ENCODE peak calls at places on chromosomes 13 and 19, in four cellular contexts. R is K562, I is BE2C, J is tibial nerve. N is an unnamed sample.
A peak's percentile ranks its signal among the peaks of the same experiment; 100 is the strongest.

GRCh38 chr19:47284324-47284899 is 9.7 kb downstream of the INAFM1 start:
- DNase-seq in J (no peak), R (peak; percentile 42), I (peak; percentile 67), N (peak; percentile 80)

GRCh38 chr19:18090545-18091216 is 3.9 kb upstream of the IL12RB1 start:
- DNase-seq in R (no peak), I (no peak), J (no peak), N (peak; percentile 30)

GRCh38 chr19:5050016-5050656 is 81.2 kb downstream of the KDM4B start:
- DNase-seq in J (no peak), R (no peak), I (no peak), N (no peak)

GRCh38 chr19:1241417-1242095 is at the start of gene ATP5F1D:
- DNase-seq in I (peak; percentile 96), J (peak; percentile 84), R (peak; percentile 74), N (peak; percentile 94)

GRCh38 chr13:64305246-64305645 is 2889.6 kb upstream of the PCDH20 start:
- DNase-seq in J (no peak), I (no peak), R (no peak), N (peak; percentile 76)

GRCh38 chr13:26819067-26819466 is 58.5 kb upstream of the GPR12 start:
- DNase-seq in I (no peak), J (no peak), R (no peak), N (no peak)

GRCh38 chr19:10289836-10290438 is at the start of gene ICAM5:
- DNase-seq in I (no peak), J (no peak), R (peak; percentile 59), N (no peak)

GRCh38 chr13:45626731-45627374 is 11.3 kb upstream of the ERICH6B start:
- DNase-seq in J (no peak), R (no peak), I (no peak), N (no peak)

GRCh38 chr13:99895428-99895998 is 76.1 kb downstream of the ZIC5 start:
- DNase-seq in I (no peak), J (no peak), R (no peak), N (no peak)

GRCh38 chr19:14492756-14493337 is 3.1 kb downstream of the GIPC1 start:
- DNase-seq in J (no peak), I (no peak), R (no peak), N (no peak)

GRCh38 chr19:6242677-6243076 is 37.1 kb downstream of the MLLT1 start:
- DNase-seq in R (no peak), I (no peak), J (no peak), N (no peak)

DNA sequence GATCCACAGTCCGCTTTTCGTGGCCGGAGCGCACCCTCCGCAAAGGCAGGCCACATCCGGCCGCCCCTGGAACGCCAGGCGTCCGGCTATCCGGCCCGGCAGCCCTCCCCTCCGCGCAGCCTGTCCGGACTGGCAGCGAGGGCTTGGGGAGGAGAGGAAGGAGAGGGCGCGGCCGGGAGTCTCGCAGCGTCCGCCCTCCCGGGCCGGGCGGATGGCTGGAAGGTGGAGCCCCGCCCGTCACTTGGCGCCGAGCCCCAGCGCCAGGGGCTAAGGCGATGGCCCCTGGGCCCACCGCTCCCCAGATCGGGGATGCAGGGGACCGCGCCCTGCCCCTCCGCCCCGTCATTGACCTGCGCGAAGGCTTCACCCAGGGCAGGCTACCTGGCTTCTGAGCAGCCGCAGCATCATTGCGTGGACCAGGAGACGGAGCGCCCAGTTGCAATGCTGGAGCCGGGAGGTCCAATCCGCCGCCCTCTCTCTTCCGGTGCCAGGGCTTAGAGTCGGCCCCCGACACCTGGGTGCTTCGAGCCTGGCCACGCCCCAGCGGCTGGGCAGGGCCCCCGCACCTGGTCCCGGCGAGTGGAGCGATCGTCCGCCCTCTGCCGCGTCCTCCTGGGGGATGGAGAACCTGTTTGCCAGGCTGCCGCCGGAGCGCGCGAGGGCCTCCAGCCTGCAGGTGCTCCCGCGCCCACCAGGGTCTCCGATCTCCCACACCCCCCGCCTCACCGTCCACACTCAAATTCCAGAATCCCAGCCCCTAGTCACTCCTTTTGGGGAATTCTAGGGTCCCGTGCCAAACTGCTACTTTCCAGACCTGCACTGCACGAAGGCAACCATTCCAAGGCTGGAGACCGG is at the start of gene FUT1:
- DNase-seq in J (no peak), R (peak; percentile 58), I (peak; percentile 54), N (no peak)
- TF ChIP-seq CTCF in J (no peak), R (no peak), I (no peak), N (no peak)

DNA sequence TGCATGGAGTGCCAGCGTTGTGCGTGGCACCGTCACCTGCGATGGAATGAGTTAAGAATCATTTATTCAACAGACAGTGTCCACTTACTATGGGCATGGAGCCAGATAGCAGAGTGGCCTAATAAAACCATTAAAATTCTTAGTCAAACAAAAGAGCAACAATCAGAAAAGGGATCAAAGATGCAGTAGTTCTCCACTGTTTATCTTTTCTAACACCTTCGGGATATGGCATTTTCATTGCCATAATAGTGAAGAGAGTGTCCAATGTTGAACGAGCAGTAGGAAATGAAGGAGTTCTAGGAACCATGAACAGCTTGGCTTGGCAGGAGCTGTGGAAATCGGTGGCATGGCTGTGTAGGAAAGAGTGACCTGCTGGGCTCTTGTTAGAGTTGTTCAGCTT is 2.0 kb downstream of the TNFSF11 start:
- DNase-seq in I (no peak), J (no peak), R (no peak), N (no peak)
- H3K4me3 ChIP-seq in I (no peak overlapping the region), J (no peak overlapping the region), R (no peak overlapping the region), N (no peak overlapping the region)

DNA sequence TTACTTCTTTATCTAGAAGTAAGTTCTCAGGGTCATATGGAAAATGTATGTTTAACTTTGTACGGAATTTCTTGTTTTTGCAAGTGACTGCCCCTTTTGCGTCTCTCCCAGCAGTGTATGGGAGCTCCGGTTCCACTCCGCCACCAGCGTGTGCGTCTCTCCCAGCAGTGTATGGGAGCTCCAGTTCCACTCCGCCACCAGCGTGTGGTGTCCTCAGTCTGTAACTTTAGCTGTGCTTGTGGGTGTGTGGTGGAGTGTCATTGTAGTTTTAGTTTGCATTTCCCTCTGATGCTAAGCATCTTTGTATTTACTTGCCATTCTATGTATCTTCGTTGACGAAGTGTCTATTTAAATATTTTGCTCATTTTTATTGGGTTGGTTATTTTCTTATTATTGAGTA is 2.4 kb downstream of the CUL4A start:
- DNase-seq in R (no peak), J (no peak), I (peak; percentile 60), N (no peak)
- TF ChIP-seq CTCF in R (peak; percentile 67), J (no peak), I (peak; percentile 43), N (no peak)

GRCh38 chr19:40344422-40344821 is 3.8 kb downstream of the C19orf47 start:
- DNase-seq in I (no peak), J (no peak), R (no peak), N (no peak)

GRCh38 chr19:40348125-40348913 is at the start of the genes C19orf47 and PLD3:
- DNase-seq in J (peak; percentile 99), I (peak; percentile 99), R (peak; percentile 100), N (peak; percentile 99)

GRCh38 chr19:40347476-40348124 is 597 bp downstream of the C19orf47 start:
- DNase-seq in R (no peak), J (no peak), I (no peak), N (peak; percentile 1)

DNA sequence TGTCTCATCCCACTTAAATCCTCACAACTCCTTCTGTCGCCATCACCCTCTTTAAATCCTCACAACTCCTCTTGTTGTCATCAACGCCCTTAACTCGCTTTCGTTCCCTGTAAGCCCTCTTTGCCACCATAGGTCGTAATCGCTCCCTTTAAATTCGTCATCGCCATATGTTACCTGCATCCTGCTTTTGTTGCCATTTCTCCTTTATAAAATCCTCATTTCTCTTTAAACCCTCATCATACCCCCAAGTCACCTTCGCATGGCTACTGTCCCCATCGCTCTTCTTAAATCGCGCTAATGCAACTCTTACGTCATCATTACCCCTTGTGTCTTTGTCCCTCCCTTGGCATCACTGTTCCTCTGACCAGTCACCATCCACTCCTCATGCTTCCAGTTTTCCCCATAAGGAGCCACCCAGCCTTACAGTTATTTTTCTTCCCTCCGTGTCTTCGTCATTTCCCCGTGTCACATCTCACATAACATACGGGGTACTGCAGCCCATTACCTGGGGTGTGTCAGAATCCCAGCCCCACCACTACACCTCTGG is 539 bp downstream of the PLD3 start:
- DNase-seq in I (no peak), R (peak; percentile 48), J (no peak), N (peak; percentile 72)
- H3K4me3 ChIP-seq in I (peak overlapping the region; percentile 70), R (peak overlapping the region; percentile 70), J (peak overlapping the region; percentile 66), N (peak overlapping the region; percentile 98)

GRCh38 chr13:21501709-21502108 is 42.6 kb upstream of the ZDHHC20 start:
- DNase-seq in J (no peak), R (no peak), I (no peak), N (no peak)
- TF ChIP-seq CTCF in J (no peak), R (peak; percentile 26), I (peak; percentile 37), N (peak; percentile 0)

GRCh38 chr19:44752123-44752815 is 3.8 kb downstream of the BCL3 start:
- DNase-seq in J (no peak), R (no peak), I (no peak), N (no peak)
- H3K4me3 ChIP-seq in J (no peak overlapping the region), R (no peak overlapping the region), I (no peak overlapping the region), N (peak overlapping the region; percentile 70)

DNA sequence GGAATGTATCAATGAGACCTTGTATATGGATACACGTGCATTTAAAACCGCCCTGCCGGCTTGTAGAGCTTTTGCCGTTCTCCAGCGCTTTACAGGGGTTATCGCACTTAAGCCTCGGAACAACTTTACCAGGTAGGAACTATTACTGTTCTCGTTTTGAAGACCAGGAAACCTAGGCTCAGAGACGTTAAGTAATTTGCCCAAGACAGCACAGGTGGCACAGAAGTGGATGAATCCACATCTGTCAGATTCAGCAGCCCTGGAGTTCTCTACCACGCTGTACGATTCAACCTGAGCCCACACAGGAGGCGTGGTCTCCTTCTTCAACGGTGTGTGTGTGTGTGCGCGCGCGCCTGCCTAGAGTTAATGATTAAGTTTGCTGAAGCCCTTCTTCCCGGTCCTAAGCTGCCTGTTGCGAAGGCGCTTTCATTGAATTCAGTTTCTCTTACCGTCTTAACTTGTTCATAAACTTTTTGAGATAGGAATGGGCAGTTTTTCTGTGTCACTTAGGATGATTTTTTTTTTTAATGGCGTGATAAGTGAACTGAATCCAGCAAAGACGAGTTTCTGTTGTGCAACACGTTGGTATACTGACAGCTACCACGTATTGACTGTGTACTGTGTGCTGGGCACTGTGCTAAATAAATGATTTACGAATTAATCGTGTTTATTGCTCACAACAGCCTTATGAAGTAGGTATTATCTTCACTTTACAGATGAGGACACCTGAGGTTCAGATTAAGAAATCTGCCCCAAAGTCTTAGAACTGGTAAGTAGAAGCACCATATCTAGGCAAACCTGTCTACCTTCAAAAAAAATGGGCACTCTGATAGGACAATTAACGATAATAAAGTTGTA is 67.4 kb downstream of the KCNRG start:
- DNase-seq in R (peak; percentile 47), I (peak; percentile 82), J (peak; percentile 36), N (peak; percentile 67)
- TF ChIP-seq CTCF in R (no peak), I (no peak), J (no peak), N (no peak)

N was measured in fibroblast of the aortic adventitia.